ENCODE peak calls at places on chromosomes 1 and 21, in five cellular contexts. K is ovary; X is tibial nerve; V is astrocyte; M is CD8-positive, alpha-beta memory T cell. T is an unnamed sample.

GRCh38 chr1:115652236-115652788 is 10.5 kb downstream of the VANGL1 start:
- DNase-seq in K (no peak), X (no peak), V (no peak), M (no peak), T (no peak)

GRCh38 chr1:158527190-158527815 is 26.9 kb downstream of the OR6Y1 start:
- DNase-seq in K (no peak), X (no peak), V (peak; percentile 6), M (no peak), T (no peak)

GRCh38 chr1:192104852-192105251 is 53.4 kb upstream of the RGS18 start:
- DNase-seq in K (no peak), X (no peak), V (peak; percentile 77), M (no peak), T (no peak)

GRCh38 chr21:34141373-34141772 is 68.0 kb downstream of the MRPS6 start:
- DNase-seq in K (no peak), X (no peak), V (no peak), M (no peak), T (no peak)

GRCh38 chr1:31927661-31927980 is 10.5 kb downstream of the PTP4A2 start:
- DNase-seq in K (no peak), X (no peak), V (no peak), M (no peak), T (no peak)

GRCh38 chr1:53061123-53061858 is 722 bp upstream of the PODN start:
- DNase-seq in K (peak; percentile 85), X (peak; percentile 87), V (no peak), M (no peak), T (peak; percentile 71)

GRCh38 chr1:145990249-145991097 is 5.9 kb downstream of the TXNIP start:
- DNase-seq in K (no peak), X (no peak), V (no peak), M (no peak), T (no peak)

GRCh38 chr1:50920409-50920808 is 39.7 kb downstream of the FAF1 start:
- DNase-seq in K (no peak), X (no peak), V (no peak), M (no peak), T (no peak)

GRCh38 chr21:45523411-45524101 is 18.7 kb downstream of the SLC19A1 start:
- DNase-seq in K (peak; percentile 36), X (peak; percentile 11), V (no peak), M (no peak), T (no peak)

GRCh38 chr1:53669511-53670191 is 69.3 kb downstream of the GLIS1 start:
- DNase-seq in K (no peak), X (no peak), V (peak; percentile 79), M (no peak), T (no peak)

GRCh38 chr1:112373841-112374240 is 22.2 kb upstream of the CTTNBP2NL start:
- DNase-seq in K (no peak), X (no peak), V (no peak), M (no peak), T (no peak)

GRCh38 chr1:175207971-175208370 is 15.4 kb upstream of the KIAA0040 start:
- DNase-seq in K (no peak), X (no peak), V (no peak), M (no peak), T (no peak)

GRCh38 chr1:9500756-9501754 is 38.2 kb upstream of the SLC25A33 start:
- DNase-seq in K (no peak), X (no peak), V (no peak), M (no peak), T (no peak)

GRCh38 chr21:40049031-40049958 is 182.1 kb downstream of the PCP4 start:
- DNase-seq in K (no peak), X (no peak), V (peak; percentile 79), M (no peak), T (no peak)

GRCh38 chr1:19313961-19314882 is 2.1 kb downstream of the SLC66A1 start:
- DNase-seq in K (no peak), X (no peak), V (no peak), M (no peak), T (no peak)

GRCh38 chr1:51986718-51987117 is 3.8 kb downstream of the RAB3B start:
- DNase-seq in K (no peak), X (no peak), V (no peak), M (no peak), T (no peak)

GRCh38 chr1:167456926-167457325 is 61.4 kb downstream of the CD247 start:
- DNase-seq in K (no peak), X (no peak), V (no peak), M (no peak), T (no peak)

GRCh38 chr1:91885716-91886506 is at the start of gene TGFBR3:
- DNase-seq in K (peak; percentile 98), X (peak; percentile 89), V (peak; percentile 82), M (peak; percentile 78), T (peak; percentile 93)

GRCh38 chr21:36288651-36289243 is 31.2 kb upstream of the MORC3 start:
- DNase-seq in K (no peak), X (no peak), V (peak; percentile 12), M (no peak), T (no peak)

GRCh38 chr1:245105815-245106410 is 48.9 kb upstream of the KIF26B start:
- DNase-seq in K (no peak), X (no peak), V (peak; percentile 55), M (no peak), T (no peak)

GRCh38 chr1:167507719-167508118 is 10.6 kb downstream of the CD247 start:
- DNase-seq in K (no peak), X (no peak), V (no peak), M (no peak), T (no peak)

GRCh38 chr1:4005431-4005830 is 105.4 kb upstream of the C1orf174 start:
- DNase-seq in K (no peak), X (no peak), V (no peak), M (no peak), T (no peak)

GRCh38 chr1:35288761-35289160 is 20.3 kb downstream of the ZMYM4 start:
- DNase-seq in K (no peak), X (no peak), V (peak; percentile 75), M (no peak), T (no peak)

GRCh38 chr21:25578070-25578961 is 29.0 kb downstream of the MRPL39 start:
- DNase-seq in K (no peak), X (no peak), V (peak; percentile 33), M (no peak), T (no peak)

GRCh38 chr1:63537940-63538339 is 14.6 kb downstream of the EFCAB7 start:
- DNase-seq in K (no peak), X (no peak), V (no peak), M (no peak), T (no peak)

GRCh38 chr1:165494949-165495810 is 48.6 kb upstream of the LRRC52 start:
- DNase-seq in K (no peak), X (no peak), V (no peak), M (no peak), T (no peak)

GRCh38 chr1:176789571-176790090 is 326.7 kb downstream of the PAPPA2 start:
- DNase-seq in K (no peak), X (no peak), V (peak; percentile 4), M (no peak), T (no peak)

GRCh38 chr1:160799641-160800040 is 3.7 kb downstream of the LY9 start:
- DNase-seq in K (no peak), X (no peak), V (no peak), M (no peak), T (no peak)

GRCh38 chr1:9384751-9385245 is 92.1 kb downstream of the SPSB1 start:
- DNase-seq in K (no peak), X (no peak), V (no peak), M (no peak), T (peak; percentile 66)

GRCh38 chr1:64675718-64676345 is 69.0 kb upstream of the RAVER2 start:
- DNase-seq in K (no peak), X (no peak), V (no peak), M (no peak), T (no peak)

GRCh38 chr1:52636701-52637695 is 4.0 kb downstream of the SHISAL2A start:
- DNase-seq in K (no peak), X (no peak), V (no peak), M (peak; percentile 61), T (no peak)

GRCh38 chr1:43388021-43388575 is 1.5 kb downstream of the MED8 start:
- DNase-seq in K (no peak), X (no peak), V (no peak), M (no peak), T (no peak)

DNA sequence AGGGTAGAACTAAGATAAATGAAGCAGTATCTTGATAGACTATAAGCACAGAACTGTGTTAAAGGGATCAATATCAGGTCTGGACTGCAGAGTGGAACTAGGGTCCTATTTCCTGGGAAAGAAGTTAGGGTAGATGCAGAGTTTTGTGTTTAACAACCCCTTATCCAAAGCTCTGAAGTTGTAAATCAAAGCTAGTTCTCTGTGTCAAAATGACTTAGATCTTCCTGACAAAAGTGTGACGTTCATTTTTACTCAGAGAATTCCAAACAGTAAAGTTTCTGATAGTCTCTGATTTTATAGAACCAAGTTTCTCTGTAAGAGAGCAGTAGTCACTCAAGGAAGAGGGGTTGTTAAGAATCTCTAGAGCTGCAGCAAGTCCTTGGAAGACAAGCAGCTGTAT is 8.3 kb downstream of the NUCKS1 start:
- DNase-seq in K (no peak), X (no peak), V (no peak), M (no peak), T (no peak)
- H3K4me1 ChIP-seq in K (peaks cover 5% of the 10 kb centered on the region), X (peaks cover 4% of the 10 kb centered on the region), V (peaks cover 3% of the 10 kb centered on the region), M (peaks cover 14% of the 10 kb centered on the region), T (no peaks in the 10 kb centered on the region)

GRCh38 chr1:57163332-57163731 is 197.5 kb upstream of the C8B start:
- DNase-seq in K (no peak), X (no peak), V (no peak), M (no peak), T (no peak)

GRCh38 chr1:57158660-57159059 is 192.8 kb upstream of the C8B start:
- DNase-seq in K (no peak), X (no peak), V (no peak), M (no peak), T (no peak)

GRCh38 chr1:57157818-57158606 is 192.2 kb upstream of the C8B start:
- DNase-seq in K (no peak), X (no peak), V (no peak), M (no peak), T (no peak)

GRCh38 chr1:57162607-57163235 is 196.9 kb upstream of the C8B start:
- DNase-seq in K (no peak), X (no peak), V (no peak), M (no peak), T (no peak)

GRCh38 chr1:57160594-57160993 is 194.8 kb upstream of the C8B start:
- DNase-seq in K (no peak), X (no peak), V (no peak), M (no peak), T (no peak)
- H3K4me1 ChIP-seq in K (no peaks in the 10 kb centered on the region), X (no peaks in the 10 kb centered on the region), V (peaks cover 5% of the 10 kb centered on the region), M (no peaks in the 10 kb centered on the region), T (no peaks in the 10 kb centered on the region)

GRCh38 chr1:234543442-234544093 is 64.6 kb upstream of the TARBP1 start:
- DNase-seq in K (peak; percentile 60), X (no peak), V (no peak), M (no peak), T (peak; percentile 63)
- H3K4me1 ChIP-seq in K (peaks cover 25% of the 10 kb centered on the region), X (peaks cover 19% of the 10 kb centered on the region), V (peaks cover 29% of the 10 kb centered on the region), M (peaks cover 16% of the 10 kb centered on the region), T (peaks cover 73% of the 10 kb centered on the region)

DNA sequence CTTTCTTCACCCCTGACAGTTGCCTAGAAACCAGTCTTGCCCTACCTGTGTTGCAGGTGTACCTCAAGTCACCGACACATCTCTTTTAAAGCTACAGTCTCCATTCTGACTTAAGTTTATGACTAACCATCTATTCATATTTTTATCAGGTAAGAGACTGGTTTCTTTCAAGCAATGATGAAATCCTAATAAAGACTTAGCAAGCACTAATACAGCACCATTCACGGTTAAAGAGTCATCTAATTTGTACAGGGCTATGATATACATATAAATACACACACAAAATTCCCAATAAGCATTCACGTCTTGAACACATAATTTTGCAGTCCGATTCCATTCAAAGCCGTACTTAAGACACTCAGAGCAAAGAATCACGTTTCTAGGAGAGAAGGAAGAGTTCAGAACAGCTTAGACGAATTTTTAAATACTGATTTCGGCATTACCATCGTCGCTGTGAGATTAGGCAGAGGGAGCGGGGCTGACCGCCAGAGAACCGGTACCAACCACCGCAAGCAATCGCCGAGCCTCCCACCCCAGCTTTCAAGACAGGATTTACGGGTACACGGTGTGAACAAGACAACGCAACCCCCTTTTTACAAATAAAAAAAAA is 943 bp downstream of the ERRFI1 start:
- DNase-seq in K (no peak), X (no peak), V (no peak), M (no peak), T (no peak)
- H3K4me1 ChIP-seq in K (peaks cover 10% of the 10 kb centered on the region), X (peaks cover 12% of the 10 kb centered on the region), V (peaks cover 62% of the 10 kb centered on the region), M (peaks cover 12% of the 10 kb centered on the region), T (peaks cover 45% of the 10 kb centered on the region)

T was measured in right atrium auricular region.